ENCODE peak calls at places on chromosomes 12 and 14, in seven cellular contexts. One of them, this sample, is unnamed.

GRCh38 chr12:25839470-25839869 is 119.0 kb upstream of the RASSF8 start:
- DNase-seq in A549: no peak
- DNase-seq in gastrocnemius medialis: no peak
- DNase-seq in fibroblast of lung: peak; percentile 77
- DNase-seq in transverse colon: no peak
- DNase-seq in AG04450: no peak
- DNase-seq in small intestine: no peak
- DNase-seq in this sample: no peak

GRCh38 chr12:3168775-3169221 is 91.6 kb downstream of the TSPAN9 start:
- DNase-seq in A549: peak; percentile 86
- DNase-seq in gastrocnemius medialis: no peak
- DNase-seq in fibroblast of lung: peak; percentile 98
- DNase-seq in transverse colon: no peak
- DNase-seq in AG04450: peak; percentile 90
- DNase-seq in small intestine: no peak
- DNase-seq in this sample: no peak

GRCh38 chr12:21771311-21771710 is 3.2 kb downstream of the KCNJ8 start:
- DNase-seq in A549: no peak
- DNase-seq in gastrocnemius medialis: no peak
- DNase-seq in fibroblast of lung: peak; percentile 61
- DNase-seq in transverse colon: no peak
- DNase-seq in AG04450: peak; percentile 11
- DNase-seq in small intestine: no peak
- DNase-seq in this sample: no peak

GRCh38 chr14:90276627-90277367 is 20.4 kb downstream of the PSMC1 start:
- DNase-seq in A549: no peak
- DNase-seq in gastrocnemius medialis: no peak
- DNase-seq in fibroblast of lung: peak; percentile 48
- DNase-seq in transverse colon: no peak
- DNase-seq in AG04450: no peak
- DNase-seq in small intestine: no peak
- DNase-seq in this sample: no peak

GRCh38 chr12:108640802-108641445 is 7.2 kb upstream of the SELPLG start:
- DNase-seq in A549: no peak
- DNase-seq in gastrocnemius medialis: peak; percentile 41
- DNase-seq in fibroblast of lung: peak; percentile 74
- DNase-seq in transverse colon: peak; percentile 68
- DNase-seq in AG04450: no peak
- DNase-seq in small intestine: peak; percentile 35
- DNase-seq in this sample: peak; percentile 72

GRCh38 chr12:24073170-24073810 is 123.8 kb upstream of the SOX5 start:
- DNase-seq in A549: no peak
- DNase-seq in gastrocnemius medialis: no peak
- DNase-seq in fibroblast of lung: no peak
- DNase-seq in transverse colon: no peak
- DNase-seq in AG04450: no peak
- DNase-seq in small intestine: no peak
- DNase-seq in this sample: no peak

GRCh38 chr14:106372870-106373657 is 846.7 kb downstream of the TMEM121 start:
- DNase-seq in A549: peak; percentile 36
- DNase-seq in gastrocnemius medialis: no peak
- DNase-seq in fibroblast of lung: no peak
- DNase-seq in transverse colon: peak; percentile 72
- DNase-seq in AG04450: no peak
- DNase-seq in small intestine: peak; percentile 46
- DNase-seq in this sample: no peak

GRCh38 chr12:131035268-131035681 is 81.6 kb downstream of the ADGRD1 start:
- DNase-seq in A549: no peak
- DNase-seq in gastrocnemius medialis: no peak
- DNase-seq in fibroblast of lung: no peak
- DNase-seq in transverse colon: no peak
- DNase-seq in AG04450: no peak
- DNase-seq in small intestine: peak; percentile 43
- DNase-seq in this sample: no peak

GRCh38 chr12:108837239-108837638 is 20.1 kb downstream of the SSH1 start:
- DNase-seq in A549: no peak
- DNase-seq in gastrocnemius medialis: no peak
- DNase-seq in fibroblast of lung: no peak
- DNase-seq in transverse colon: no peak
- DNase-seq in AG04450: no peak
- DNase-seq in small intestine: no peak
- DNase-seq in this sample: no peak

GRCh38 chr14:88518592-88519512 is 36.0 kb downstream of the PTPN21 start:
- DNase-seq in A549: no peak
- DNase-seq in gastrocnemius medialis: no peak
- DNase-seq in fibroblast of lung: peak; percentile 80
- DNase-seq in transverse colon: no peak
- DNase-seq in AG04450: peak; percentile 36
- DNase-seq in small intestine: no peak
- DNase-seq in this sample: no peak

GRCh38 chr12:49902399-49903350 is 1.0 kb downstream of the FAIM2 start:
- DNase-seq in A549: no peak
- DNase-seq in gastrocnemius medialis: no peak
- DNase-seq in fibroblast of lung: no peak
- DNase-seq in transverse colon: no peak
- DNase-seq in AG04450: no peak
- DNase-seq in small intestine: no peak
- DNase-seq in this sample: no peak

GRCh38 chr12:67515679-67516363 is 132.7 kb upstream of the DYRK2 start:
- DNase-seq in A549: no peak
- DNase-seq in gastrocnemius medialis: peak; percentile 22
- DNase-seq in fibroblast of lung: peak; percentile 64
- DNase-seq in transverse colon: peak; percentile 32
- DNase-seq in AG04450: no peak
- DNase-seq in small intestine: peak; percentile 64
- DNase-seq in this sample: no peak

GRCh38 chr12:103757248-103757647 is 83.8 kb downstream of the NT5DC3 start:
- DNase-seq in A549: no peak
- DNase-seq in gastrocnemius medialis: no peak
- DNase-seq in fibroblast of lung: no peak
- DNase-seq in transverse colon: no peak
- DNase-seq in AG04450: no peak
- DNase-seq in small intestine: no peak
- DNase-seq in this sample: no peak

GRCh38 chr14:99884834-99885648 is 91.8 kb downstream of the EML1 start:
- DNase-seq in A549: peak; percentile 71
- DNase-seq in gastrocnemius medialis: no peak
- DNase-seq in fibroblast of lung: peak; percentile 59
- DNase-seq in transverse colon: no peak
- DNase-seq in AG04450: peak; percentile 34
- DNase-seq in small intestine: peak; percentile 61
- DNase-seq in this sample: no peak

GRCh38 chr12:109047081-109047805 is 5.1 kb upstream of the USP30 start:
- DNase-seq in A549: no peak
- DNase-seq in gastrocnemius medialis: no peak
- DNase-seq in fibroblast of lung: peak; percentile 28
- DNase-seq in transverse colon: no peak
- DNase-seq in AG04450: no peak
- DNase-seq in small intestine: no peak
- DNase-seq in this sample: no peak

GRCh38 chr14:30582376-30582775 is 23.4 kb downstream of the G2E3 start:
- DNase-seq in A549: no peak
- DNase-seq in gastrocnemius medialis: no peak
- DNase-seq in fibroblast of lung: no peak
- DNase-seq in transverse colon: no peak
- DNase-seq in AG04450: no peak
- DNase-seq in small intestine: no peak
- DNase-seq in this sample: no peak

GRCh38 chr12:52946334-52946733 is 2.6 kb upstream of the KRT18 start:
- DNase-seq in A549: no peak
- DNase-seq in gastrocnemius medialis: no peak
- DNase-seq in fibroblast of lung: no peak
- DNase-seq in transverse colon: no peak
- DNase-seq in AG04450: no peak
- DNase-seq in small intestine: no peak
- DNase-seq in this sample: no peak
- H3K27ac ChIP-seq in A549: peak overlapping the region; percentile 96
- H3K27ac ChIP-seq in gastrocnemius medialis: no peak overlapping the region
- H3K27ac ChIP-seq in fibroblast of lung: peak overlapping the region; percentile 5
- H3K27ac ChIP-seq in transverse colon: peak overlapping the region; percentile 19
- H3K27ac ChIP-seq in AG04450: no peak overlapping the region
- H3K27ac ChIP-seq in small intestine: peak overlapping the region; percentile 6
- H3K27ac ChIP-seq in this sample: no peak overlapping the region

DNA sequence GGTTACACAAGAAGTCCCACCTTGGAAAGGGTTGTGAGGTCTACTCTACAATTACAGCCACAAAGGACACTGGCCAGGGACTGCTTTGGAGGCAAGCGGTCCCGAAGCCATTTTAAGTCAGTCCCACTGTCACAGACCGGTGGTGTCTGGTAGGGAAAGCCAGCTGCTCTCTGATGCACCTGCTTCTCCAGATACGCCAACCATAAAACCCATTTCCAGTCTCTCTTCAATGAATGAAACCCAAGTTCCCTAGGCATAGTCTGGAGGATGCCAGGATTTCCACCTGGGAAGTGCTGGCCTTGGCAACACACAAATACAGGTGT is 32.6 kb downstream of the SYNE3 start:
- DNase-seq in A549: no peak
- DNase-seq in gastrocnemius medialis: no peak
- DNase-seq in fibroblast of lung: no peak
- DNase-seq in transverse colon: no peak
- DNase-seq in AG04450: no peak
- DNase-seq in small intestine: no peak
- DNase-seq in this sample: no peak
- H3K27ac ChIP-seq in A549: peak overlapping the region; percentile 37
- H3K27ac ChIP-seq in gastrocnemius medialis: peak overlapping the region; percentile 73
- H3K27ac ChIP-seq in fibroblast of lung: peak overlapping the region; percentile 78
- H3K27ac ChIP-seq in transverse colon: peak overlapping the region; percentile 66
- H3K27ac ChIP-seq in AG04450: peak overlapping the region; percentile 81
- H3K27ac ChIP-seq in small intestine: peak overlapping the region; percentile 16
- H3K27ac ChIP-seq in this sample: peak overlapping the region; percentile 83

GRCh38 chr12:132446535-132447326 is 43.2 kb upstream of the FBRSL1 start:
- DNase-seq in A549: no peak
- DNase-seq in gastrocnemius medialis: no peak
- DNase-seq in fibroblast of lung: no peak
- DNase-seq in transverse colon: no peak
- DNase-seq in AG04450: no peak
- DNase-seq in small intestine: no peak
- DNase-seq in this sample: no peak

GRCh38 chr12:132445884-132446471 is 44.0 kb upstream of the FBRSL1 start:
- DNase-seq in A549: peak; percentile 89
- DNase-seq in gastrocnemius medialis: peak; percentile 24
- DNase-seq in fibroblast of lung: peak; percentile 52
- DNase-seq in transverse colon: peak; percentile 67
- DNase-seq in AG04450: peak; percentile 18
- DNase-seq in small intestine: peak; percentile 33
- DNase-seq in this sample: no peak

GRCh38 chr12:132444283-132444682 is 45.7 kb upstream of the FBRSL1 start:
- DNase-seq in A549: no peak
- DNase-seq in gastrocnemius medialis: no peak
- DNase-seq in fibroblast of lung: no peak
- DNase-seq in transverse colon: no peak
- DNase-seq in AG04450: no peak
- DNase-seq in small intestine: no peak
- DNase-seq in this sample: no peak

GRCh38 chr12:132447327-132447720 is 42.6 kb upstream of the FBRSL1 start:
- DNase-seq in A549: no peak
- DNase-seq in gastrocnemius medialis: no peak
- DNase-seq in fibroblast of lung: no peak
- DNase-seq in transverse colon: no peak
- DNase-seq in AG04450: no peak
- DNase-seq in small intestine: no peak
- DNase-seq in this sample: no peak

GRCh38 chr12:132444957-132445883 is 44.7 kb upstream of the FBRSL1 start:
- DNase-seq in A549: no peak
- DNase-seq in gastrocnemius medialis: peak; percentile 23
- DNase-seq in fibroblast of lung: no peak
- DNase-seq in transverse colon: peak; percentile 60
- DNase-seq in AG04450: no peak
- DNase-seq in small intestine: peak; percentile 37
- DNase-seq in this sample: no peak
- H3K27ac ChIP-seq in A549: peak overlapping the region; percentile 80
- H3K27ac ChIP-seq in gastrocnemius medialis: no peak overlapping the region
- H3K27ac ChIP-seq in fibroblast of lung: no peak overlapping the region
- H3K27ac ChIP-seq in transverse colon: peak overlapping the region; percentile 58
- H3K27ac ChIP-seq in AG04450: no peak overlapping the region
- H3K27ac ChIP-seq in small intestine: peak overlapping the region; percentile 71
- H3K27ac ChIP-seq in this sample: peak overlapping the region; percentile 73

GRCh38 chr14:22333408-22334274 is 255.4 kb downstream of the DAD1 start:
- DNase-seq in A549: peak; percentile 73
- DNase-seq in gastrocnemius medialis: peak; percentile 23
- DNase-seq in fibroblast of lung: peak; percentile 72
- DNase-seq in transverse colon: peak; percentile 15
- DNase-seq in AG04450: no peak
- DNase-seq in small intestine: peak; percentile 73
- DNase-seq in this sample: no peak
- H3K27ac ChIP-seq in A549: peak overlapping the region; percentile 4
- H3K27ac ChIP-seq in gastrocnemius medialis: no peak overlapping the region
- H3K27ac ChIP-seq in fibroblast of lung: no peak overlapping the region
- H3K27ac ChIP-seq in transverse colon: no peak overlapping the region
- H3K27ac ChIP-seq in AG04450: no peak overlapping the region
- H3K27ac ChIP-seq in small intestine: no peak overlapping the region
- H3K27ac ChIP-seq in this sample: no peak overlapping the region

GRCh38 chr12:32588604-32589003 is 90.5 kb upstream of the DNM1L start:
- DNase-seq in A549: no peak
- DNase-seq in gastrocnemius medialis: no peak
- DNase-seq in fibroblast of lung: no peak
- DNase-seq in transverse colon: no peak
- DNase-seq in AG04450: no peak
- DNase-seq in small intestine: no peak
- DNase-seq in this sample: no peak

GRCh38 chr12:32587536-32588346 is 91.4 kb upstream of the DNM1L start:
- DNase-seq in A549: no peak
- DNase-seq in gastrocnemius medialis: no peak
- DNase-seq in fibroblast of lung: no peak
- DNase-seq in transverse colon: no peak
- DNase-seq in AG04450: no peak
- DNase-seq in small intestine: no peak
- DNase-seq in this sample: no peak

GRCh38 chr12:32585680-32586079 is 93.4 kb upstream of the DNM1L start:
- DNase-seq in A549: no peak
- DNase-seq in gastrocnemius medialis: no peak
- DNase-seq in fibroblast of lung: no peak
- DNase-seq in transverse colon: no peak
- DNase-seq in AG04450: no peak
- DNase-seq in small intestine: no peak
- DNase-seq in this sample: no peak

GRCh38 chr12:32583535-32583934 is 95.6 kb upstream of the DNM1L start:
- DNase-seq in A549: no peak
- DNase-seq in gastrocnemius medialis: no peak
- DNase-seq in fibroblast of lung: peak; percentile 69
- DNase-seq in transverse colon: no peak
- DNase-seq in AG04450: peak; percentile 46
- DNase-seq in small intestine: no peak
- DNase-seq in this sample: no peak

GRCh38 chr12:32586390-32586789 is 92.7 kb upstream of the DNM1L start:
- DNase-seq in A549: no peak
- DNase-seq in gastrocnemius medialis: no peak
- DNase-seq in fibroblast of lung: peak; percentile 72
- DNase-seq in transverse colon: no peak
- DNase-seq in AG04450: no peak
- DNase-seq in small intestine: no peak
- DNase-seq in this sample: no peak
- H3K27ac ChIP-seq in A549: no peak overlapping the region
- H3K27ac ChIP-seq in gastrocnemius medialis: no peak overlapping the region
- H3K27ac ChIP-seq in fibroblast of lung: no peak overlapping the region
- H3K27ac ChIP-seq in transverse colon: no peak overlapping the region
- H3K27ac ChIP-seq in AG04450: no peak overlapping the region
- H3K27ac ChIP-seq in small intestine: no peak overlapping the region
- H3K27ac ChIP-seq in this sample: no peak overlapping the region

GRCh38 chr14:95402184-95402583 is 82.5 kb upstream of the CLMN start:
- DNase-seq in A549: no peak
- DNase-seq in gastrocnemius medialis: no peak
- DNase-seq in fibroblast of lung: no peak
- DNase-seq in transverse colon: no peak
- DNase-seq in AG04450: no peak
- DNase-seq in small intestine: no peak
- DNase-seq in this sample: no peak
- H3K27ac ChIP-seq in A549: no peak overlapping the region
- H3K27ac ChIP-seq in gastrocnemius medialis: peak overlapping the region; percentile 54
- H3K27ac ChIP-seq in fibroblast of lung: no peak overlapping the region
- H3K27ac ChIP-seq in transverse colon: no peak overlapping the region
- H3K27ac ChIP-seq in AG04450: no peak overlapping the region
- H3K27ac ChIP-seq in small intestine: no peak overlapping the region
- H3K27ac ChIP-seq in this sample: peak overlapping the region; percentile 7